ENCODE peak calls at places on chromosomes 13 and 19, in six cellular contexts. D is fibroblast of mammary gland, M is GM19239, F is GM23338, L is H54, S is GM13977. I is an unnamed sample.

GRCh38 chr13:100323937-100324336 is 235.0 kb downstream of the PCCA start:
- DNase-seq in F (no peak), S (no peak), M (no peak), L (no peak), D (no peak), I (no peak)

GRCh38 chr13:105969761-105970160 is 565.7 kb downstream of the EFNB2 start:
- DNase-seq in S (no peak), F (no peak), D (no peak), M (no peak), L (no peak), I (no peak)

GRCh38 chr19:45211751-45212381 is 33.3 kb downstream of the BLOC1S3 start:
- DNase-seq in M (no peak), F (no peak), L (no peak), S (no peak), D (no peak), I (no peak)

GRCh38 chr13:106986033-106986484 is 418.1 kb upstream of the ARGLU1 start:
- DNase-seq in S (no peak), M (no peak), F (peak), L (no peak), D (no peak), I (no peak)

GRCh38 chr19:43651758-43652545 is 12.3 kb upstream of the CADM4 start:
- DNase-seq in M (peak), S (peak), D (peak), L (no peak), F (peak), I (peak)

GRCh38 chr19:7007859-7008258 is 13.4 kb downstream of the MBD3L2B start:
- DNase-seq in F (no peak), L (no peak), M (no peak), S (no peak), D (no peak), I (no peak)

GRCh38 chr19:45243144-45243732 is 2.0 kb downstream of the EXOC3L2 start:
- DNase-seq in D (no peak), F (no peak), L (no peak), M (no peak), S (no peak), I (no peak)

GRCh38 chr19:55095260-55096060 is 19.8 kb downstream of the EPS8L1 start:
- DNase-seq in L (peak), F (peak), S (no peak), M (no peak), D (no peak), I (no peak)

GRCh38 chr13:44197791-44198770 is 175.5 kb upstream of the SERP2 start:
- DNase-seq in D (no peak), S (peak), L (no peak), M (peak), F (no peak), I (no peak)

GRCh38 chr19:46192990-46193650 is 36.4 kb upstream of the IGFL1 start:
- DNase-seq in D (peak), L (peak), S (no peak), F (no peak), M (no peak), I (no peak)

GRCh38 chr19:44752123-44752815 is 3.8 kb downstream of the BCL3 start:
- DNase-seq in D (no peak), M (no peak), L (no peak), S (no peak), F (no peak), I (no peak)

GRCh38 chr19:51341976-51342580 is at the start of gene VSIG10L:
- DNase-seq in L (no peak), F (no peak), S (no peak), M (no peak), D (no peak), I (no peak)

GRCh38 chr19:3549816-3550215 is 7.6 kb downstream of the MFSD12 start:
- DNase-seq in D (no peak), M (no peak), S (no peak), L (no peak), F (no peak), I (no peak)

GRCh38 chr19:3710265-3710812 is 2.2 kb downstream of the TJP3 start:
- DNase-seq in S (no peak), D (peak), F (peak), L (no peak), M (no peak), I (no peak)

GRCh38 chr13:75841905-75842304 is 205.8 kb downstream of the LMO7 start:
- DNase-seq in L (no peak), F (no peak), M (no peak), D (no peak), S (no peak), I (no peak)

GRCh38 chr19:6997679-6998445 is 23.4 kb downstream of the MBD3L2B start:
- DNase-seq in D (peak), F (no peak), L (no peak), M (no peak), S (peak), I (no peak)

GRCh38 chr13:32278456-32278855 is 36.7 kb downstream of the ZAR1L start:
- DNase-seq in F (no peak), M (no peak), S (peak), L (no peak), D (peak), I (no peak)

GRCh38 chr13:62643007-62643483 is 1227.4 kb upstream of the PCDH20 start:
- DNase-seq in D (peak), M (no peak), S (no peak), L (no peak), F (no peak), I (no peak)

I was measured in NCI-H1694 treated with DMSO at 0.1 percent for 48 hours.